ENCODE peak calls at places on chromosomes 7 and 10, in four cellular contexts. S is heart right ventricle, F is transverse colon, W is fibroblast of lung. I is an unnamed sample. For H3K4me1, the result is how much of the 10 kb centered on the place peaks cover.

GRCh38 chr7:20026762-20027161 is 190.4 kb downstream of the MACC1 start:
- DNase-seq in F (no peak), S (no peak), W (no peak), I (no peak)

GRCh38 chr10:34514290-34514689 is 300.8 kb downstream of the PARD3 start:
- DNase-seq in F (no peak), S (no peak), W (peak), I (no peak)

GRCh38 chr7:121062684-121063279 is 74.3 kb downstream of the CPED1 start:
- DNase-seq in W (no peak), S (no peak), F (no peak), I (no peak)

GRCh38 chr7:38893061-38893460 is 15.9 kb downstream of the VPS41 start:
- DNase-seq in S (no peak), F (no peak), W (peak), I (no peak)

GRCh38 chr10:90417056-90417455 is 440.8 kb downstream of the HTR7 start:
- DNase-seq in S (no peak), F (no peak), W (peak), I (no peak)

GRCh38 chr7:131027287-131027773 is 293.3 kb upstream of the KLF14 start:
- DNase-seq in S (no peak), W (peak), F (no peak), I (no peak)

GRCh38 chr7:26284995-26285632 is 6.5 kb upstream of the SNX10 start:
- DNase-seq in S (no peak), F (no peak), W (no peak), I (no peak)

GRCh38 chr10:101558206-101558605 is 29.9 kb downstream of the POLL start:
- DNase-seq in S (no peak), W (no peak), F (no peak), I (no peak)

GRCh38 chr10:20855398-20856038 is 41.6 kb downstream of the NEBL start:
- DNase-seq in W (peak), F (no peak), S (no peak), I (no peak)

GRCh38 chr10:20863008-20863407 is 34.1 kb downstream of the NEBL start:
- DNase-seq in W (no peak), F (no peak), S (no peak), I (no peak)

GRCh38 chr10:20856484-20856883 is 40.6 kb downstream of the NEBL start:
- DNase-seq in W (no peak), S (no peak), F (no peak), I (no peak)

GRCh38 chr10:20853276-20853675 is 43.8 kb downstream of the NEBL start:
- DNase-seq in F (no peak), W (no peak), S (no peak), I (no peak)

DNA sequence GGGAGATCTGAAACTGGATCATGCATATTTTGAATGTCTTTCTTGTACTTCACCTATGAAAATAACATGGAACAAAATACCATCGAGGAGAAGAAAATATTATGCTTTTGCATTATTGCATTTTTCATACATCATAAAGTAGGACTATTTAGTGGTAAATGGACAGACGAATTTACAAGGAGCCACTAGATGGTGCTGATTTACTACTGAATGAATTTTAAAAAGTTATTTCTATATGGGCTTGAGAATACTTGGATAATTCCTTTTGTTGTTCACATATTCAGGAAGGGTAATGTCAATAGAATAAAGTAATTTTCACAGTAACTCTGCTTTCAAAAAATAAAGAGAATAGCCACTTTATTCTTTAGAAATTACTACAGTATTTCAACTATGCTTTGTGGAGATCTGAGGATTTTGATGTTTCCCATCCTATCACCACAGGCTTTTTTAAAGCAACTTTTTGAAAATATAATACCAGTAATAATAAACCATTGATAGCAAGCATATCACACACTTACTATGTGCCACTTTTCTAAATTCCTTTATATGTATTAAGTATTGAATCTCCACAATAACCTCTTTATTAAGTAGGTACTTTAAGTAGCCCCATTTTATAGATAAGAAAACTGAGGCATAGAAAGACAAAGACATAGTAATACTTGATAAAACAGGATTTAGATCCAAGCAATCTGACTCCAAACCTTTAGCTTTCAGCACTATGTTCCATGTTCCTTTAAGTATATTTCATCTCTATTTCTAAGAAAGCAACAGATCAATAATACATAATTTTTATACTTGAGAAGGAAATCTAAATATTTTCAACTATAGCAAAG is 38.6 kb downstream of the NEBL start:
- DNase-seq in S (no peak), F (no peak), W (peak), I (peak)
- TF ChIP-seq CTCF in S (peak), F (peak), W (peak), I (peak)

DNA sequence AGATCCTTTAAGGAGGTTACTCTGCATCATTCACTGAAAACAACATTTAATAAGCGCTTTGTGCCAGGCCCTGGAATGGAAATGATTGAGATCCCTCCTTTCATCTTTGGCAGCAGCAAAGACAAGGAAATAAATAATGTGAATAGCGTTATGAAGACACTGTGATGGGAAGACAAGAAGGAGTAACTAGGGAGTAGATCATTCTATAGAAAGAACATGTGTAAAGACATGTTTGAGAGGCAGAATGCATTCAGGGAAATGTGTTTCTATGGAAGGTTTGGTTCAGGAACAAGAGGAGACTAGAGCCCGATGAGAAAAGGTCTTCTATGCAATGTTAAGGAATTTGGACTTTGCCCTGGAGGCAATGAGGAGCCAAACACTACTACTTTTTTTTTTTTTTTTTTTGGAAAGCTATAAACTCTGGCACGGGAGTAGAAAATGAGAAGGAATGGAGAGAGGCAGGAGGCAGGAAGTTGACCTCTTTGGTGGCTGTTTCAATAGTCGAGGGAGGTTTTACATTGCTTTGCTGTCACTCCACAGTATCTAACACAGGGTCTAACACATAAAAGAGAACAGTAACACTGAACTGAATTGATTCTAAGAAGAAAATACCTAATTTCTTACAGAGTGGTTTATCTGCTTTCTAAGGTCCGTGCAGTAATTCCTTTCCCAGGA is 44.9 kb downstream of the SMURF1 start:
- DNase-seq in W (no peak), F (no peak), S (no peak), I (peak)
- H3K4me1 ChIP-seq in W (under half), F (under half), S (under half), I (under half)

DNA sequence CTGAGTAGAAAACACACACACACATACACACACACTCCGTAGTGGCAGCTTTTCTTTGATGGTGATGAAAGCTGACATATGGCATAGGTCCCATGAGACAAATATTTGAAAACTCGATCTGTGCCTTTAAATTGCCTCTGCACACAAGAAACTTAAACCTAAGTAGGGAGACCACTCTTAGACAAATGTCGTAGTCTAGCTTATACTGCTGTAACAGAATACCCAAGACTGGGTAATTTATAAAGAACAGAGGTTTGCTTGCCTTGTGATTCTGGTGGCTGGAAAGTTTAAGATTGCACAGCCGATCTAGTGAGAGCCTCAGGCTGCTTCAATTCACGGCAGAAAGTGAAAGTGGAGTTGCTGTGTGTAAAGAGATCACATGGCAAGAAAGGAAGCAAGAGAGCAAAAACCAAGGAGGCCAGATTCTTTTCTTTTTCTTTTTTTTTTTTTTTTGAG is 489.4 kb upstream of the SORCS1 start:
- DNase-seq in F (peak), W (no peak), S (peak), I (no peak)
- H3K4me3 ChIP-seq in F (peak), W (no peak), S (peak), I (no peak)

GRCh38 chr7:127153315-127153714 is 99.4 kb downstream of the GRM8 start:
- DNase-seq in S (no peak), W (no peak), F (no peak), I (no peak)

GRCh38 chr7:127154101-127154500 is 98.6 kb downstream of the GRM8 start:
- DNase-seq in S (no peak), W (no peak), F (no peak), I (no peak)

GRCh38 chr7:127151379-127151778 is 101.4 kb downstream of the GRM8 start:
- DNase-seq in S (no peak), F (no peak), W (no peak), I (no peak)

GRCh38 chr7:127152423-127152822 is 100.3 kb downstream of the GRM8 start:
- DNase-seq in S (no peak), W (no peak), F (no peak), I (no peak)

DNA sequence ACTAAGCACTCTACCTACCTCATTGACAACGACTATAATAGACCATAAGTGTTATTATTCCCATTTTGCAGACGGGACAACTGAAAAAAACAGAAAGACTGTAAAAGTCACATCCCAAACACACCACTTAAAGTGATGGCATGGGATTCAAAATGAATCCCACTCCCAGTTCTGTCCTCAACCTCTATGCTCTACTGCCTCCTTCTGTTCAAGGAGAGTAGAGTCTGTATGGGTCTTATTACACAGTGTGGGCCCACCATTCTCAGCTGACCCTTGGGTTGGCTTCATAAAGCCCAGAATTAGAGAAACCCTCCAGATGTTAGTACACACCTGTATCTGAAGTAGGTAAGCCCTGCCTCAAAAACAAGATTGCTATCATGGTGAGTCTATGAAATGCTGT is 102.2 kb downstream of the GRM8 start:
- DNase-seq in S (no peak), W (no peak), F (no peak), I (no peak)
- TF ChIP-seq CTCF in S (no peak), W (no peak), F (no peak), I (no peak)

GRCh38 chr10:13268841-13269240 is 31.0 kb downstream of the PHYH start:
- DNase-seq in S (no peak), F (no peak), W (no peak), I (no peak)

GRCh38 chr10:13271552-13272163 is 28.2 kb downstream of the PHYH start:
- DNase-seq in S (peak), F (peak), W (no peak), I (peak)

GRCh38 chr10:13268310-13268709 is 31.6 kb downstream of the PHYH start:
- DNase-seq in S (no peak), F (no peak), W (no peak), I (no peak)

GRCh38 chr10:13270877-13271551 is 28.9 kb downstream of the PHYH start:
- DNase-seq in W (peak), F (peak), S (no peak), I (peak)

GRCh38 chr10:13272164-13272571 is 27.7 kb downstream of the PHYH start:
- DNase-seq in W (peak), S (peak), F (peak), I (no peak)
- H3K4me1 ChIP-seq in W (under half), S (under half), F (under half), I (under half)

GRCh38 chr7:94973844-94974243 is 66.5 kb downstream of the PPP1R9A start:
- DNase-seq in F (no peak), W (no peak), S (no peak), I (no peak)

GRCh38 chr7:94972296-94972695 is 64.9 kb downstream of the PPP1R9A start:
- DNase-seq in W (peak), S (no peak), F (no peak), I (no peak)

GRCh38 chr7:94969434-94970084 is 62.2 kb downstream of the PPP1R9A start:
- DNase-seq in S (no peak), W (no peak), F (no peak), I (peak)

GRCh38 chr7:94971051-94971867 is 63.9 kb downstream of the PPP1R9A start:
- DNase-seq in S (no peak), W (peak), F (no peak), I (peak)

GRCh38 chr7:94970085-94970576 is 62.7 kb downstream of the PPP1R9A start:
- DNase-seq in S (no peak), W (no peak), F (no peak), I (no peak)
- H3K4me3 ChIP-seq in S (no peak), W (no peak), F (no peak), I (no peak)

DNA sequence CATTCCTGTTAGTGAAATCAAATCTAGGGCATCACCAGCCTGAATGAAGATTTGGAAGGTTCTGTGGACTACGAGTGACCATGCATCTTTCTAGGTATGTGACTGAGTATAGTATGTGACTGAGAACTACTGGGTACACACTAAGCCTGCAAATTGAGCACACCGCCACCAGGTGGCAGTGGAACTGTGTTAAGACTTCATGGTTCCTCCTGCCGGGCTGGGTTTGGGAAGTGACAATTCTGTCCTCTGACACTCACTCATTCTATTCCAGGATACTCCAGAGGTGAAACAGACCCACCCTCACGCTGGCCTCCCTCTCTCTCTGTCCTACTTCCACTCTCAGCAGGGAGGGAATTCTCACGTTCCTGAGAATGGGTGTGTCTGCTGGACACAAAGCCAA is 84.0 kb upstream of the TMEM248 start:
- DNase-seq in S (no peak), F (peak), W (no peak), I (peak)
- TF ChIP-seq CTCF in S (no peak), F (no peak), W (peak), I (peak)

GRCh38 chr7:55570218-55570873 is 2.0 kb downstream of the VOPP1 start:
- DNase-seq in W (peak), S (no peak), F (no peak), I (no peak)
- H3K4me1 ChIP-seq in W (under half), S (half or more), F (half or more), I (under half)